ENCODE peak calls at places on chromosomes 12 and 14, in six cellular contexts. L is endothelial cell of umbilical vein, D is A549, H is HepG2, E is GM12878, O is K562. F is an unnamed sample.

GRCh38 chr12:60184096-60184495 is 588.3 kb downstream of the SLC16A7 start:
- DNase-seq in H (no peak), E (no peak), D (no peak), L (no peak), O (no peak), F (no peak)

GRCh38 chr14:88710709-88711108 is 82.0 kb downstream of the EML5 start:
- DNase-seq in E (no peak), H (no peak), L (no peak), O (no peak), D (no peak), F (no peak)

GRCh38 chr14:68680541-68681051 is 112.3 kb downstream of the ZFP36L1 start:
- DNase-seq in L (no peak), H (no peak), D (no peak), O (no peak), E (no peak), F (no peak)

GRCh38 chr12:120367924-120368788 is 808 bp downstream of the MSI1 start:
- DNase-seq in O (peak; percentile 61), L (no peak), D (no peak), H (no peak), E (no peak), F (peak; percentile 46)

GRCh38 chr12:104263580-104264358 is 39.8 kb upstream of the EID3 start:
- DNase-seq in E (no peak), H (no peak), D (no peak), O (no peak), L (no peak), F (peak; percentile 58)

GRCh38 chr14:93116676-93117200 is 1.0 kb upstream of the ITPK1 start:
- DNase-seq in O (no peak), E (no peak), H (no peak), D (no peak), L (no peak), F (no peak)

GRCh38 chr12:41683023-41683422 is 461.7 kb downstream of the GXYLT1 start:
- DNase-seq in H (no peak), O (no peak), E (no peak), L (no peak), D (no peak), F (no peak)

GRCh38 chr14:42459171-42459685 is 852.6 kb downstream of the LRFN5 start:
- DNase-seq in E (no peak), D (no peak), L (no peak), O (no peak), H (no peak), F (no peak)

GRCh38 chr14:71799831-71800230 is 132.4 kb upstream of the RGS6 start:
- DNase-seq in E (no peak), D (no peak), O (no peak), L (no peak), H (no peak), F (no peak)

GRCh38 chr14:73712540-73713141 is 1.5 kb downstream of the PNMA1 start:
- DNase-seq in L (peak; percentile 35), O (peak; percentile 35), H (no peak), E (no peak), D (no peak), F (peak; percentile 79)

GRCh38 chr14:73524493-73524892 is 12.4 kb upstream of the ACOT1 start:
- DNase-seq in E (no peak), H (no peak), L (no peak), O (peak; percentile 1), D (no peak), F (no peak)

GRCh38 chr14:75422169-75422568 is 5.7 kb upstream of the JDP2 start:
- DNase-seq in E (no peak), L (no peak), O (no peak), H (peak; percentile 21), D (peak; percentile 52), F (no peak)

GRCh38 chr14:77065851-77066554 is 32.1 kb upstream of the CIPC start:
- DNase-seq in D (no peak), L (no peak), E (no peak), H (no peak), O (no peak), F (no peak)

GRCh38 chr12:111327474-111327873 is 41.4 kb downstream of the PHETA1 start:
- DNase-seq in H (peak; percentile 5), L (no peak), E (no peak), D (no peak), O (peak; percentile 57), F (no peak)

GRCh38 chr12:55965941-55966407 is at the start of gene PMEL:
- DNase-seq in L (peak; percentile 17), H (no peak), E (no peak), O (no peak), D (no peak), F (peak; percentile 36)

GRCh38 chr12:98182791-98183190 is 332.6 kb upstream of the TMPO start:
- DNase-seq in O (no peak), D (no peak), L (no peak), E (no peak), H (no peak), F (no peak)

GRCh38 chr12:6821674-6822433 is at the start of gene GPR162:
- DNase-seq in O (peak; percentile 78), H (no peak), D (peak; percentile 35), E (no peak), L (no peak), F (peak; percentile 67)

GRCh38 chr14:53927171-53927570 is 29.5 kb downstream of the BMP4 start:
- DNase-seq in O (no peak), H (peak; percentile 34), D (no peak), L (no peak), E (no peak), F (no peak)

GRCh38 chr14:72023128-72024042 is 91.2 kb downstream of the RGS6 start:
- DNase-seq in O (no peak), L (no peak), E (peak; percentile 25), H (no peak), D (no peak), F (no peak)

GRCh38 chr12:79424109-79424721 is 266.5 kb downstream of the PAWR start:
- DNase-seq in L (peak; percentile 88), E (no peak), D (peak; percentile 55), O (no peak), H (peak; percentile 91), F (no peak)

GRCh38 chr12:91001306-91001705 is 3.5 kb downstream of the EPYC start:
- DNase-seq in L (peak; percentile 39), O (no peak), H (no peak), D (no peak), E (no peak), F (no peak)

GRCh38 chr14:76937181-76938091 is 91.1 kb downstream of the IRF2BPL start:
- DNase-seq in D (no peak), E (no peak), L (peak; percentile 15), O (peak; percentile 31), H (no peak), F (no peak)

GRCh38 chr12:100954118-100954517 is 159.5 kb downstream of the ANO4 start:
- DNase-seq in D (no peak), O (no peak), L (no peak), H (no peak), E (no peak), F (no peak)

GRCh38 chr14:104686624-104687517 is 2.5 kb upstream of the INF2 start:
- DNase-seq in L (no peak), H (no peak), E (no peak), D (no peak), O (no peak), F (no peak)

GRCh38 chr12:9047105-9047504 is 57.8 kb downstream of the KLRG1 start:
- DNase-seq in L (no peak), E (no peak), D (no peak), H (no peak), O (no peak), F (no peak)

GRCh38 chr14:91410781-91411536 is 6.7 kb downstream of the CCDC88C start:
- DNase-seq in O (no peak), L (no peak), D (no peak), E (no peak), H (no peak), F (no peak)

GRCh38 chr12:52126050-52126604 is 46.6 kb downstream of the SMIM41 start:
- DNase-seq in L (peak; percentile 19), D (no peak), O (no peak), E (no peak), H (no peak), F (no peak)

GRCh38 chr12:22628228-22628627 is 3.3 kb downstream of the ETNK1 start:
- DNase-seq in L (no peak), H (no peak), O (no peak), E (no peak), D (no peak), F (no peak)

GRCh38 chr14:63855272-63855671 is 2.5 kb downstream of the SYNE2 start:
- DNase-seq in L (no peak), D (no peak), O (no peak), H (no peak), E (no peak), F (no peak)

DNA sequence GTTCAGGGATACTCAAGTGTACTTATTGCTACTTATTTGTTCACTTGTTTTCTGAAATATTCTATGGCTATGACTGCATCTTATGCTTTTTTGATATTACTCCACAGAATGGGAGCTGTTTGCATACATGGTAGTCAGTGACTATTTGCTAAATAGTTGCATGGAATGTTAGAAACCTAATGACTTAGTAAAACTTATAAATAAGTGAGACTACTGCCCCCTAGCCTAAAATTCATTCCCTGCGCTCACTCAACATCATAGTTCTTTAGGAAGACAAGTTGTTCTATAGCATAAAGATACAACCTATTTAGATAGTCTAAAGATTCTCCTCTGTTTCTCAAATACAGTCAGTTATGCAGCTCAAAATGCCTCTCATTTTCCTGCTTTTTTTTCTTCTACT is 305.5 kb downstream of the CEP128 start:
- DNase-seq in D (no peak), O (no peak), H (no peak), E (no peak), L (no peak), F (peak; percentile 2)
- TF ChIP-seq CTCF in D (peak; percentile 15), O (no peak), H (peak; percentile 19), E (peak; percentile 8), L (peak; percentile 11), F (peak; percentile 9)

GRCh38 chr14:33938131-33938949 is 12.5 kb downstream of the EGLN3 start:
- DNase-seq in E (peak; percentile 36), H (peak; percentile 49), D (peak; percentile 42), L (no peak), O (peak; percentile 58), F (no peak)
- TF ChIP-seq MYC in E (no peak), H (peak; percentile 89), D (no peak), L (no peak), O (peak; percentile 42), F (no peak)

DNA sequence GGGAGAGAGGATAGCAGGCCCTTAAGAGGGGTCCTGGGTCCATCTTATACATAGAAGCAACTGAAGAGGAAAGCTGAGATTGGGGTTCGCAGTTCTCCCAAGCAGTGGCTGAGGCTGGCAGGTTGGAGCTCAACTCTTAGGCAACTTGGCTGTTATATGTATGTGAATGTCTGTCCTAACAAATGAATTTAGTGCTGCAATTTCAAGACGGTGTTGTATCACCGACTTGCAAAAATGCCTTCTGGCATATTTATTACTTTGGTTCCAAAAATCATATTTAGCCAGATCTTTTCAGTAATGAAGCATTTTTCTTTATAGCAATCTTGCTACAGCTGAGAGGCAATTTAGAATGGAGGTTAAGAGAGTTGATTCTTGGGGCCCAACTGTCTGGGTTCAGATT is 148.3 kb downstream of the AKAP6 start:
- DNase-seq in L (no peak), H (no peak), O (no peak), D (no peak), E (no peak), F (no peak)
- TF ChIP-seq CTCF in L (no peak), H (no peak), O (no peak), D (no peak), E (no peak), F (no peak)

GRCh38 chr12:48630346-48630745 is 51.7 kb downstream of the KANSL2 start:
- DNase-seq in E (no peak), L (no peak), O (no peak), H (no peak), D (no peak), F (no peak)

GRCh38 chr12:48631071-48631470 is 51.0 kb downstream of the KANSL2 start:
- DNase-seq in E (no peak), H (no peak), D (no peak), L (no peak), O (no peak), F (no peak)

GRCh38 chr12:48629541-48629940 is 52.5 kb downstream of the KANSL2 start:
- DNase-seq in O (no peak), H (no peak), D (no peak), L (no peak), E (no peak), F (no peak)
- TF ChIP-seq MYC in O (no peak), H (no peak), D (no peak), L (no peak), E (no peak), F (no peak)